ENCODE peak calls at places on chromosomes 2 and 18, in eight cellular contexts. One of them, this sample, is unnamed.

GRCh38 chr2:26772064-26773001 is 8.2 kb downstream of the SLC35F6 start:
- DNase-seq in NCI-H2081: peak
- DNase-seq in astrocyte of the cerebellum: no peak
- DNase-seq in T-helper 1 cell: peak
- DNase-seq in GM03348: peak
- DNase-seq in stimulated activated CD4-positive, alpha-beta T cell treated with anti-CD3 and anti-CD28 coated beads, TNF-alpha, amount 100 ng/mL, for 48 hours: no peak
- DNase-seq in KBM-7: peak
- DNase-seq in non-pigmented ciliary epithelial cell: no peak
- DNase-seq in this sample: peak

GRCh38 chr2:133635115-133635514 is 66.9 kb upstream of the NCKAP5 start:
- DNase-seq in NCI-H2081: no peak
- DNase-seq in astrocyte of the cerebellum: no peak
- DNase-seq in T-helper 1 cell: no peak
- DNase-seq in GM03348: no peak
- DNase-seq in stimulated activated CD4-positive, alpha-beta T cell treated with anti-CD3 and anti-CD28 coated beads, TNF-alpha, amount 100 ng/mL, for 48 hours: no peak
- DNase-seq in KBM-7: no peak
- DNase-seq in non-pigmented ciliary epithelial cell: no peak
- DNase-seq in this sample: no peak

GRCh38 chr2:151767536-151767935 is 33.3 kb upstream of the NEB start:
- DNase-seq in NCI-H2081: no peak
- DNase-seq in astrocyte of the cerebellum: no peak
- DNase-seq in T-helper 1 cell: no peak
- DNase-seq in GM03348: no peak
- DNase-seq in stimulated activated CD4-positive, alpha-beta T cell treated with anti-CD3 and anti-CD28 coated beads, TNF-alpha, amount 100 ng/mL, for 48 hours: no peak
- DNase-seq in KBM-7: no peak
- DNase-seq in non-pigmented ciliary epithelial cell: no peak
- DNase-seq in this sample: peak

GRCh38 chr2:200364620-200365019 is 58.1 kb downstream of the SPATS2L start:
- DNase-seq in NCI-H2081: no peak
- DNase-seq in astrocyte of the cerebellum: no peak
- DNase-seq in T-helper 1 cell: no peak
- DNase-seq in GM03348: no peak
- DNase-seq in stimulated activated CD4-positive, alpha-beta T cell treated with anti-CD3 and anti-CD28 coated beads, TNF-alpha, amount 100 ng/mL, for 48 hours: no peak
- DNase-seq in KBM-7: no peak
- DNase-seq in non-pigmented ciliary epithelial cell: no peak
- DNase-seq in this sample: no peak

GRCh38 chr2:170155022-170155722 is 22.8 kb upstream of the MYO3B start:
- DNase-seq in NCI-H2081: peak
- DNase-seq in astrocyte of the cerebellum: peak
- DNase-seq in T-helper 1 cell: no peak
- DNase-seq in GM03348: peak
- DNase-seq in stimulated activated CD4-positive, alpha-beta T cell treated with anti-CD3 and anti-CD28 coated beads, TNF-alpha, amount 100 ng/mL, for 48 hours: no peak
- DNase-seq in KBM-7: peak
- DNase-seq in non-pigmented ciliary epithelial cell: peak
- DNase-seq in this sample: peak

GRCh38 chr18:79684283-79684631 is 4.7 kb downstream of the CTDP1 start:
- DNase-seq in NCI-H2081: no peak
- DNase-seq in astrocyte of the cerebellum: no peak
- DNase-seq in T-helper 1 cell: no peak
- DNase-seq in GM03348: no peak
- DNase-seq in stimulated activated CD4-positive, alpha-beta T cell treated with anti-CD3 and anti-CD28 coated beads, TNF-alpha, amount 100 ng/mL, for 48 hours: no peak
- DNase-seq in KBM-7: no peak
- DNase-seq in non-pigmented ciliary epithelial cell: no peak
- DNase-seq in this sample: no peak

GRCh38 chr2:132797551-132797950 is 127.5 kb upstream of the LYPD1 start:
- DNase-seq in NCI-H2081: no peak
- DNase-seq in astrocyte of the cerebellum: no peak
- DNase-seq in T-helper 1 cell: no peak
- DNase-seq in GM03348: peak
- DNase-seq in stimulated activated CD4-positive, alpha-beta T cell treated with anti-CD3 and anti-CD28 coated beads, TNF-alpha, amount 100 ng/mL, for 48 hours: no peak
- DNase-seq in KBM-7: no peak
- DNase-seq in non-pigmented ciliary epithelial cell: peak
- DNase-seq in this sample: peak

GRCh38 chr18:51907687-51908597 is 432.1 kb upstream of the DCC start:
- DNase-seq in NCI-H2081: no peak
- DNase-seq in astrocyte of the cerebellum: no peak
- DNase-seq in T-helper 1 cell: no peak
- DNase-seq in GM03348: no peak
- DNase-seq in stimulated activated CD4-positive, alpha-beta T cell treated with anti-CD3 and anti-CD28 coated beads, TNF-alpha, amount 100 ng/mL, for 48 hours: no peak
- DNase-seq in KBM-7: no peak
- DNase-seq in non-pigmented ciliary epithelial cell: no peak
- DNase-seq in this sample: no peak

GRCh38 chr18:31241900-31242409 is 76.0 kb upstream of the DSG1 start:
- DNase-seq in NCI-H2081: no peak
- DNase-seq in astrocyte of the cerebellum: no peak
- DNase-seq in T-helper 1 cell: no peak
- DNase-seq in GM03348: no peak
- DNase-seq in stimulated activated CD4-positive, alpha-beta T cell treated with anti-CD3 and anti-CD28 coated beads, TNF-alpha, amount 100 ng/mL, for 48 hours: no peak
- DNase-seq in KBM-7: peak
- DNase-seq in non-pigmented ciliary epithelial cell: no peak
- DNase-seq in this sample: no peak

GRCh38 chr2:12556762-12557161 is 160.0 kb upstream of the TRIB2 start:
- DNase-seq in NCI-H2081: no peak
- DNase-seq in astrocyte of the cerebellum: no peak
- DNase-seq in T-helper 1 cell: no peak
- DNase-seq in GM03348: peak
- DNase-seq in stimulated activated CD4-positive, alpha-beta T cell treated with anti-CD3 and anti-CD28 coated beads, TNF-alpha, amount 100 ng/mL, for 48 hours: no peak
- DNase-seq in KBM-7: no peak
- DNase-seq in non-pigmented ciliary epithelial cell: no peak
- DNase-seq in this sample: peak

GRCh38 chr2:144099340-144099739 is 420.6 kb downstream of the ZEB2 start:
- DNase-seq in NCI-H2081: no peak
- DNase-seq in astrocyte of the cerebellum: no peak
- DNase-seq in T-helper 1 cell: no peak
- DNase-seq in GM03348: no peak
- DNase-seq in stimulated activated CD4-positive, alpha-beta T cell treated with anti-CD3 and anti-CD28 coated beads, TNF-alpha, amount 100 ng/mL, for 48 hours: no peak
- DNase-seq in KBM-7: no peak
- DNase-seq in non-pigmented ciliary epithelial cell: no peak
- DNase-seq in this sample: no peak

GRCh38 chr2:217838409-217838831 is 164.4 kb downstream of the TNS1 start:
- DNase-seq in NCI-H2081: no peak
- DNase-seq in astrocyte of the cerebellum: no peak
- DNase-seq in T-helper 1 cell: no peak
- DNase-seq in GM03348: no peak
- DNase-seq in stimulated activated CD4-positive, alpha-beta T cell treated with anti-CD3 and anti-CD28 coated beads, TNF-alpha, amount 100 ng/mL, for 48 hours: no peak
- DNase-seq in KBM-7: no peak
- DNase-seq in non-pigmented ciliary epithelial cell: no peak
- DNase-seq in this sample: no peak

GRCh38 chr2:144444418-144444817 is 75.5 kb downstream of the ZEB2 start:
- DNase-seq in NCI-H2081: no peak
- DNase-seq in astrocyte of the cerebellum: no peak
- DNase-seq in T-helper 1 cell: no peak
- DNase-seq in GM03348: no peak
- DNase-seq in stimulated activated CD4-positive, alpha-beta T cell treated with anti-CD3 and anti-CD28 coated beads, TNF-alpha, amount 100 ng/mL, for 48 hours: no peak
- DNase-seq in KBM-7: no peak
- DNase-seq in non-pigmented ciliary epithelial cell: no peak
- DNase-seq in this sample: no peak

GRCh38 chr18:46482831-46483230 is 174.2 kb downstream of the LOXHD1 start:
- DNase-seq in NCI-H2081: no peak
- DNase-seq in astrocyte of the cerebellum: no peak
- DNase-seq in T-helper 1 cell: no peak
- DNase-seq in GM03348: no peak
- DNase-seq in stimulated activated CD4-positive, alpha-beta T cell treated with anti-CD3 and anti-CD28 coated beads, TNF-alpha, amount 100 ng/mL, for 48 hours: no peak
- DNase-seq in KBM-7: no peak
- DNase-seq in non-pigmented ciliary epithelial cell: no peak
- DNase-seq in this sample: no peak

GRCh38 chr18:76464281-76465259 is 30.5 kb downstream of the ZNF516 start:
- DNase-seq in NCI-H2081: no peak
- DNase-seq in astrocyte of the cerebellum: no peak
- DNase-seq in T-helper 1 cell: no peak
- DNase-seq in GM03348: no peak
- DNase-seq in stimulated activated CD4-positive, alpha-beta T cell treated with anti-CD3 and anti-CD28 coated beads, TNF-alpha, amount 100 ng/mL, for 48 hours: no peak
- DNase-seq in KBM-7: no peak
- DNase-seq in non-pigmented ciliary epithelial cell: no peak
- DNase-seq in this sample: no peak

GRCh38 chr2:241983571-241984270 is 114.2 kb downstream of the RTP5 start:
- DNase-seq in NCI-H2081: no peak
- DNase-seq in astrocyte of the cerebellum: no peak
- DNase-seq in T-helper 1 cell: no peak
- DNase-seq in GM03348: no peak
- DNase-seq in stimulated activated CD4-positive, alpha-beta T cell treated with anti-CD3 and anti-CD28 coated beads, TNF-alpha, amount 100 ng/mL, for 48 hours: no peak
- DNase-seq in KBM-7: no peak
- DNase-seq in non-pigmented ciliary epithelial cell: no peak
- DNase-seq in this sample: no peak

GRCh38 chr2:189797902-189798301 is 13.7 kb downstream of the PMS1 start:
- DNase-seq in NCI-H2081: no peak
- DNase-seq in astrocyte of the cerebellum: no peak
- DNase-seq in T-helper 1 cell: no peak
- DNase-seq in GM03348: no peak
- DNase-seq in stimulated activated CD4-positive, alpha-beta T cell treated with anti-CD3 and anti-CD28 coated beads, TNF-alpha, amount 100 ng/mL, for 48 hours: no peak
- DNase-seq in KBM-7: no peak
- DNase-seq in non-pigmented ciliary epithelial cell: no peak
- DNase-seq in this sample: no peak

This sample was measured in HFFc6.